ENCODE peak calls at places on chromosomes 1 and 21, in six cellular contexts. U, K, Q, B, H and M are unnamed samples.

GRCh38 chr1:115668579-115668978 is 26.8 kb downstream of the VANGL1 start:
- DNase-seq in U (no peak), K (no peak), Q (peak), B (no peak), H (no peak), M (no peak)

GRCh38 chr1:240683576-240683975 is 71.6 kb upstream of the GREM2 start:
- DNase-seq in U (no peak), K (no peak), Q (no peak), B (no peak), H (no peak), M (no peak)

GRCh38 chr1:50300303-50300702 is 122.9 kb downstream of the DMRTA2 start:
- DNase-seq in U (no peak), K (no peak), Q (no peak), B (no peak), H (no peak), M (no peak)

GRCh38 chr1:2587071-2587859 is 688 bp downstream of the PRXL2B start:
- DNase-seq in U (peak), K (no peak), Q (peak), B (peak), H (peak), M (no peak)

GRCh38 chr1:224502459-224503160 is 68.0 kb upstream of the WDR26 start:
- DNase-seq in U (peak), K (no peak), Q (peak), B (peak), H (no peak), M (no peak)

GRCh38 chr1:183163311-183163710 is 22.8 kb upstream of the LAMC2 start:
- DNase-seq in U (no peak), K (no peak), Q (peak), B (no peak), H (no peak), M (no peak)

GRCh38 chr21:46100426-46100825 is 2.5 kb downstream of the COL6A2 start:
- DNase-seq in U (no peak), K (no peak), Q (peak), B (no peak), H (no peak), M (peak)

GRCh38 chr1:19087737-19088594 is 122.1 kb downstream of the UBR4 start:
- DNase-seq in U (no peak), K (no peak), Q (no peak), B (no peak), H (no peak), M (no peak)

GRCh38 chr1:22418852-22419480 is 32.7 kb upstream of the ZBTB40 start:
- DNase-seq in U (no peak), K (peak), Q (no peak), B (no peak), H (peak), M (no peak)

GRCh38 chr1:9449106-9449627 is 90.1 kb upstream of the SLC25A33 start:
- DNase-seq in U (no peak), K (no peak), Q (no peak), B (no peak), H (no peak), M (peak)

DNA sequence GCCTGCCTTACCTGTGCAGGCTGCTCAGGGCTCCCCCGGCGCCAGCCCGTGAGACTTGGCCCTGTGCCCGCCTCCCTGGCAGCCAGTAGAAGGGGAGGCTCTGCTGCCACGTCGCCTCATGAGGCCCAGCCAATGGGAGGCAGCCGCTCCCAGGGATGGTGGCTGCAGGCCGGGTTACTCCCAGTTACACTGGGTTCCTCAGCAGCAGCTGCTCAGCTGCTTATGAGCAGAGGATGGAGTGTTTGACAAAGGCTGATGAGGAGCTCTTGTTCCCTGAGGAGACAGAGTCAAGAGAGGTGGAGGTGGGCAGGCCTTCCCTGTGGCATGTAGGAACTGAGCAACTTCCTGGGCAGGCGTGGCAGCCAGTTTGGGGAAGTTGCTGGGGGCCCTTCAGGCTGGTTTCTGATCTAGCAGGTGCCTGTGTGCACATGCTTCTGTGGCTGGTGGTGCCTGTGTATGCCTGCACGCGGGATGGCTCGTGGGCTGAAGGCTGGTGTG is 5.6 kb downstream of the MFSD2A start:
- DNase-seq in U (no peak), K (peak), Q (no peak), B (no peak), H (peak), M (no peak)
- TF ChIP-seq EZH2phosphoT487 in U (no peak), K (no peak), Q (no peak), B (no peak), H (no peak), M (no peak)

GRCh38 chr1:180188103-180188506 is 33.4 kb downstream of the QSOX1 start:
- DNase-seq in U (peak), K (peak), Q (peak), B (peak), H (peak), M (peak)
- TF ChIP-seq CTCF in U (peak), K (peak), Q (peak), B (peak), H (peak), M (peak)

DNA sequence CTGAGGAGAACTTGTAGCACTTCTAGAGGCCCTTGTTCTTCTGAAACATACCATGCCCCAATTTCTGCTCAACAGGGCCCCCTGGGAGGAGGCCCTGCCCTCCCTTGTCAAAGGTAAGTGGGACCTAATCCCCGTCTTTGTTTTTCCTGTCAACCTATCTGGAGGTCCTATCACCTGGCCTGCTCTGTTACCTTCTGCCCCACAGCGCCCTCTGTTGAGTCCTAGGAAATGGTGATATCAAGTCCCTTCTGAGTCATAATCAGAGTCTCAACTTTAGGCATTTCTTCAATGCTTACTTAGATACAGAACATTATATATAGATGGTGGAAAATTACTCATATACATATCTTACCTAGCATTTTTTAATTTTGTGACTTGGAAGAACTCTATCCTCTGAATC is 28.2 kb upstream of the FCRL4 start:
- DNase-seq in U (peak), K (peak), Q (peak), B (peak), H (peak), M (peak)
- TF ChIP-seq EZH2phosphoT487 in U (no peak), K (no peak), Q (no peak), B (no peak), H (no peak), M (no peak)

GRCh38 chr1:166017395-166017794 is 149.4 kb downstream of the FAM78B start:
- DNase-seq in U (peak), K (peak), Q (no peak), B (peak), H (no peak), M (no peak)
- TF ChIP-seq CTCF in U (peak), K (peak), Q (peak), B (peak), H (peak), M (no peak)